ENCODE peak calls at places on chromosomes 7 and 10, in ten cellular contexts. One of them, this sample, is unnamed.

GRCh38 chr10:87896216-87896615 is 32.8 kb downstream of the PTEN start:
- DNase-seq in right cardiac atrium: no peak
- DNase-seq in amniotic epithelial cell: no peak
- DNase-seq in activated naive CD8-positive, alpha-beta T cell treated with anti-CD3 and anti-CD28 coated beads for 36 hours: no peak
- DNase-seq in activated T-cell treated with anti-CD3 and anti-CD28 coated beads for 24 hours: no peak
- DNase-seq in SK-N-SH: no peak
- DNase-seq in stimulated activated CD8-positive, alpha-beta memory T cell treated with anti-CD3 and anti-CD28 coated beads, Interleukin-4, amount 100 ng/mL, for 1 hour: no peak
- DNase-seq in fibroblast of villous mesenchyme: no peak
- DNase-seq in iPS-NIHi11: no peak
- DNase-seq in smooth muscle cell of the brain vasculature: no peak
- DNase-seq in this sample: no peak

GRCh38 chr7:87100326-87100725 is 40.9 kb upstream of the ELAPOR2 start:
- DNase-seq in right cardiac atrium: no peak
- DNase-seq in amniotic epithelial cell: no peak
- DNase-seq in activated naive CD8-positive, alpha-beta T cell treated with anti-CD3 and anti-CD28 coated beads for 36 hours: no peak
- DNase-seq in activated T-cell treated with anti-CD3 and anti-CD28 coated beads for 24 hours: no peak
- DNase-seq in SK-N-SH: no peak
- DNase-seq in stimulated activated CD8-positive, alpha-beta memory T cell treated with anti-CD3 and anti-CD28 coated beads, Interleukin-4, amount 100 ng/mL, for 1 hour: no peak
- DNase-seq in fibroblast of villous mesenchyme: no peak
- DNase-seq in iPS-NIHi11: no peak
- DNase-seq in smooth muscle cell of the brain vasculature: no peak
- DNase-seq in this sample: no peak

GRCh38 chr7:2009541-2010001 is 223.2 kb downstream of the MAD1L1 start:
- DNase-seq in right cardiac atrium: peak; percentile 86
- DNase-seq in amniotic epithelial cell: no peak
- DNase-seq in activated naive CD8-positive, alpha-beta T cell treated with anti-CD3 and anti-CD28 coated beads for 36 hours: no peak
- DNase-seq in activated T-cell treated with anti-CD3 and anti-CD28 coated beads for 24 hours: no peak
- DNase-seq in SK-N-SH: peak; percentile 86
- DNase-seq in stimulated activated CD8-positive, alpha-beta memory T cell treated with anti-CD3 and anti-CD28 coated beads, Interleukin-4, amount 100 ng/mL, for 1 hour: no peak
- DNase-seq in fibroblast of villous mesenchyme: no peak
- DNase-seq in iPS-NIHi11: no peak
- DNase-seq in smooth muscle cell of the brain vasculature: no peak
- DNase-seq in this sample: no peak

GRCh38 chr7:30308392-30308791 is 24.0 kb downstream of the ZNRF2 start:
- DNase-seq in right cardiac atrium: no peak
- DNase-seq in amniotic epithelial cell: no peak
- DNase-seq in activated naive CD8-positive, alpha-beta T cell treated with anti-CD3 and anti-CD28 coated beads for 36 hours: peak; percentile 17
- DNase-seq in activated T-cell treated with anti-CD3 and anti-CD28 coated beads for 24 hours: no peak
- DNase-seq in SK-N-SH: no peak
- DNase-seq in stimulated activated CD8-positive, alpha-beta memory T cell treated with anti-CD3 and anti-CD28 coated beads, Interleukin-4, amount 100 ng/mL, for 1 hour: no peak
- DNase-seq in fibroblast of villous mesenchyme: no peak
- DNase-seq in iPS-NIHi11: no peak
- DNase-seq in smooth muscle cell of the brain vasculature: no peak
- DNase-seq in this sample: no peak

GRCh38 chr7:95899919-95900513 is 127.7 kb downstream of the DYNC1I1 start:
- DNase-seq in right cardiac atrium: no peak
- DNase-seq in amniotic epithelial cell: no peak
- DNase-seq in activated naive CD8-positive, alpha-beta T cell treated with anti-CD3 and anti-CD28 coated beads for 36 hours: no peak
- DNase-seq in activated T-cell treated with anti-CD3 and anti-CD28 coated beads for 24 hours: no peak
- DNase-seq in SK-N-SH: no peak
- DNase-seq in stimulated activated CD8-positive, alpha-beta memory T cell treated with anti-CD3 and anti-CD28 coated beads, Interleukin-4, amount 100 ng/mL, for 1 hour: no peak
- DNase-seq in fibroblast of villous mesenchyme: no peak
- DNase-seq in iPS-NIHi11: peak; percentile 67
- DNase-seq in smooth muscle cell of the brain vasculature: no peak
- DNase-seq in this sample: no peak

GRCh38 chr7:131238260-131238940 is 89.3 kb upstream of the MKLN1 start:
- DNase-seq in right cardiac atrium: no peak
- DNase-seq in amniotic epithelial cell: peak; percentile 74
- DNase-seq in activated naive CD8-positive, alpha-beta T cell treated with anti-CD3 and anti-CD28 coated beads for 36 hours: no peak
- DNase-seq in activated T-cell treated with anti-CD3 and anti-CD28 coated beads for 24 hours: no peak
- DNase-seq in SK-N-SH: no peak
- DNase-seq in stimulated activated CD8-positive, alpha-beta memory T cell treated with anti-CD3 and anti-CD28 coated beads, Interleukin-4, amount 100 ng/mL, for 1 hour: no peak
- DNase-seq in fibroblast of villous mesenchyme: peak; percentile 77
- DNase-seq in iPS-NIHi11: no peak
- DNase-seq in smooth muscle cell of the brain vasculature: no peak
- DNase-seq in this sample: no peak

GRCh38 chr7:136064627-136065237 is 87.6 kb upstream of the MTPN start:
- DNase-seq in right cardiac atrium: no peak
- DNase-seq in amniotic epithelial cell: peak; percentile 66
- DNase-seq in activated naive CD8-positive, alpha-beta T cell treated with anti-CD3 and anti-CD28 coated beads for 36 hours: no peak
- DNase-seq in activated T-cell treated with anti-CD3 and anti-CD28 coated beads for 24 hours: no peak
- DNase-seq in SK-N-SH: no peak
- DNase-seq in stimulated activated CD8-positive, alpha-beta memory T cell treated with anti-CD3 and anti-CD28 coated beads, Interleukin-4, amount 100 ng/mL, for 1 hour: no peak
- DNase-seq in fibroblast of villous mesenchyme: peak; percentile 14
- DNase-seq in iPS-NIHi11: no peak
- DNase-seq in smooth muscle cell of the brain vasculature: no peak
- DNase-seq in this sample: no peak

GRCh38 chr7:78709658-78710057 is 743.8 kb downstream of the MAGI2 start:
- DNase-seq in right cardiac atrium: no peak
- DNase-seq in amniotic epithelial cell: no peak
- DNase-seq in activated naive CD8-positive, alpha-beta T cell treated with anti-CD3 and anti-CD28 coated beads for 36 hours: no peak
- DNase-seq in activated T-cell treated with anti-CD3 and anti-CD28 coated beads for 24 hours: no peak
- DNase-seq in SK-N-SH: no peak
- DNase-seq in stimulated activated CD8-positive, alpha-beta memory T cell treated with anti-CD3 and anti-CD28 coated beads, Interleukin-4, amount 100 ng/mL, for 1 hour: no peak
- DNase-seq in fibroblast of villous mesenchyme: no peak
- DNase-seq in iPS-NIHi11: no peak
- DNase-seq in smooth muscle cell of the brain vasculature: no peak
- DNase-seq in this sample: no peak

GRCh38 chr10:131129544-131129943 is 182.0 kb downstream of the TCERG1L start:
- DNase-seq in right cardiac atrium: no peak
- DNase-seq in amniotic epithelial cell: no peak
- DNase-seq in activated naive CD8-positive, alpha-beta T cell treated with anti-CD3 and anti-CD28 coated beads for 36 hours: no peak
- DNase-seq in activated T-cell treated with anti-CD3 and anti-CD28 coated beads for 24 hours: no peak
- DNase-seq in SK-N-SH: no peak
- DNase-seq in stimulated activated CD8-positive, alpha-beta memory T cell treated with anti-CD3 and anti-CD28 coated beads, Interleukin-4, amount 100 ng/mL, for 1 hour: no peak
- DNase-seq in fibroblast of villous mesenchyme: no peak
- DNase-seq in iPS-NIHi11: no peak
- DNase-seq in smooth muscle cell of the brain vasculature: no peak
- DNase-seq in this sample: no peak

GRCh38 chr7:93538061-93538460 is 36.5 kb downstream of the CALCR start:
- DNase-seq in right cardiac atrium: no peak
- DNase-seq in amniotic epithelial cell: no peak
- DNase-seq in activated naive CD8-positive, alpha-beta T cell treated with anti-CD3 and anti-CD28 coated beads for 36 hours: no peak
- DNase-seq in activated T-cell treated with anti-CD3 and anti-CD28 coated beads for 24 hours: no peak
- DNase-seq in SK-N-SH: no peak
- DNase-seq in stimulated activated CD8-positive, alpha-beta memory T cell treated with anti-CD3 and anti-CD28 coated beads, Interleukin-4, amount 100 ng/mL, for 1 hour: no peak
- DNase-seq in fibroblast of villous mesenchyme: no peak
- DNase-seq in iPS-NIHi11: no peak
- DNase-seq in smooth muscle cell of the brain vasculature: no peak
- DNase-seq in this sample: no peak

GRCh38 chr10:51733061-51733460 is 33.7 kb upstream of the CSTF2T start:
- DNase-seq in right cardiac atrium: no peak
- DNase-seq in amniotic epithelial cell: peak; percentile 9
- DNase-seq in activated naive CD8-positive, alpha-beta T cell treated with anti-CD3 and anti-CD28 coated beads for 36 hours: no peak
- DNase-seq in activated T-cell treated with anti-CD3 and anti-CD28 coated beads for 24 hours: no peak
- DNase-seq in SK-N-SH: no peak
- DNase-seq in stimulated activated CD8-positive, alpha-beta memory T cell treated with anti-CD3 and anti-CD28 coated beads, Interleukin-4, amount 100 ng/mL, for 1 hour: no peak
- DNase-seq in fibroblast of villous mesenchyme: peak; percentile 6
- DNase-seq in iPS-NIHi11: no peak
- DNase-seq in smooth muscle cell of the brain vasculature: no peak
- DNase-seq in this sample: no peak

GRCh38 chr7:110591341-110591740 is 499.6 kb upstream of the LRRN3 start:
- DNase-seq in right cardiac atrium: no peak
- DNase-seq in amniotic epithelial cell: no peak
- DNase-seq in activated naive CD8-positive, alpha-beta T cell treated with anti-CD3 and anti-CD28 coated beads for 36 hours: no peak
- DNase-seq in activated T-cell treated with anti-CD3 and anti-CD28 coated beads for 24 hours: no peak
- DNase-seq in SK-N-SH: no peak
- DNase-seq in stimulated activated CD8-positive, alpha-beta memory T cell treated with anti-CD3 and anti-CD28 coated beads, Interleukin-4, amount 100 ng/mL, for 1 hour: no peak
- DNase-seq in fibroblast of villous mesenchyme: no peak
- DNase-seq in iPS-NIHi11: no peak
- DNase-seq in smooth muscle cell of the brain vasculature: no peak
- DNase-seq in this sample: no peak

GRCh38 chr10:42930516-42931205 is 146.2 kb upstream of the RET start:
- DNase-seq in right cardiac atrium: no peak
- DNase-seq in amniotic epithelial cell: no peak
- DNase-seq in activated naive CD8-positive, alpha-beta T cell treated with anti-CD3 and anti-CD28 coated beads for 36 hours: no peak
- DNase-seq in activated T-cell treated with anti-CD3 and anti-CD28 coated beads for 24 hours: no peak
- DNase-seq in SK-N-SH: no peak
- DNase-seq in stimulated activated CD8-positive, alpha-beta memory T cell treated with anti-CD3 and anti-CD28 coated beads, Interleukin-4, amount 100 ng/mL, for 1 hour: no peak
- DNase-seq in fibroblast of villous mesenchyme: no peak
- DNase-seq in iPS-NIHi11: no peak
- DNase-seq in smooth muscle cell of the brain vasculature: no peak
- DNase-seq in this sample: no peak

GRCh38 chr7:27147211-27148030 is at the start of gene HOXA6:
- DNase-seq in right cardiac atrium: no peak
- DNase-seq in amniotic epithelial cell: no peak
- DNase-seq in activated naive CD8-positive, alpha-beta T cell treated with anti-CD3 and anti-CD28 coated beads for 36 hours: no peak
- DNase-seq in activated T-cell treated with anti-CD3 and anti-CD28 coated beads for 24 hours: no peak
- DNase-seq in SK-N-SH: peak; percentile 47
- DNase-seq in stimulated activated CD8-positive, alpha-beta memory T cell treated with anti-CD3 and anti-CD28 coated beads, Interleukin-4, amount 100 ng/mL, for 1 hour: no peak
- DNase-seq in fibroblast of villous mesenchyme: peak; percentile 61
- DNase-seq in iPS-NIHi11: peak; percentile 51
- DNase-seq in smooth muscle cell of the brain vasculature: no peak
- DNase-seq in this sample: peak; percentile 37

This sample was measured in D341Med.